ENCODE peak calls at places on chromosomes 2 and 18, in four cellular contexts. N is HepG2, E is SK-N-SH, M is GM12878. H is an unnamed sample.

GRCh38 chr2:95670686-95671085 is 78.9 kb downstream of the TRIM43 start:
- DNase-seq in N (no peak), E (no peak), M (no peak), H (no peak)

GRCh38 chr2:119424284-119425118 is 7.2 kb upstream of the TMEM37 start:
- DNase-seq in N (no peak), E (no peak), M (no peak), H (no peak)

GRCh38 chr2:152505495-152505906 is 170.5 kb downstream of the FMNL2 start:
- DNase-seq in N (no peak), E (no peak), M (peak; percentile 35), H (peak; percentile 76)

GRCh38 chr2:10647451-10647850 is 42.3 kb downstream of the NOL10 start:
- DNase-seq in N (no peak), E (no peak), M (no peak), H (no peak)

GRCh38 chr2:8525582-8526402 is 156.1 kb upstream of the ID2 start:
- DNase-seq in N (peak; percentile 92), E (peak; percentile 79), M (peak; percentile 90), H (peak; percentile 97)

GRCh38 chr2:102418421-102418961 is 4.5 kb upstream of the IL18RAP start:
- DNase-seq in N (no peak), E (no peak), M (no peak), H (no peak)

GRCh38 chr2:71291398-71291797 is 40.2 kb upstream of the ZNF638 start:
- DNase-seq in N (no peak), E (no peak), M (no peak), H (no peak)

GRCh38 chr2:241132549-241133435 is 16.5 kb downstream of the PASK start:
- DNase-seq in N (no peak), E (no peak), M (no peak), H (no peak)

GRCh38 chr18:12359515-12359927 is 17.5 kb downstream of the AFG3L2 start:
- DNase-seq in N (no peak), E (no peak), M (no peak), H (no peak)

GRCh38 chr2:124804014-124804940 is 779.2 kb downstream of the CNTNAP5 start:
- DNase-seq in N (peak; percentile 69), E (peak; percentile 48), M (peak; percentile 12), H (peak; percentile 52)

GRCh38 chr2:9071032-9071431 is 67.5 kb upstream of the MBOAT2 start:
- DNase-seq in N (peak; percentile 42), E (no peak), M (no peak), H (peak; percentile 46)

GRCh38 chr2:126643431-126643830 is 12.5 kb upstream of the GYPC start:
- DNase-seq in N (no peak), E (no peak), M (no peak), H (no peak)

GRCh38 chr2:203534486-203535077 is 519 bp downstream of the RAPH1 start:
- DNase-seq in N (peak; percentile 12), E (peak; percentile 87), M (no peak), H (no peak)

GRCh38 chr2:143205106-143205764 is 76.0 kb downstream of the ARHGAP15 start:
- DNase-seq in N (peak; percentile 23), E (no peak), M (no peak), H (no peak)

GRCh38 chr2:65429799-65430514 is 2.4 kb downstream of the SPRED2 start:
- DNase-seq in N (no peak), E (no peak), M (no peak), H (no peak)

GRCh38 chr2:128424806-128425205 is 106.1 kb upstream of the HS6ST1 start:
- DNase-seq in N (no peak), E (peak; percentile 84), M (no peak), H (no peak)

GRCh38 chr2:128425216-128425615 is 106.5 kb upstream of the HS6ST1 start:
- DNase-seq in N (no peak), E (no peak), M (no peak), H (no peak)

GRCh38 chr2:128424406-128424805 is 105.7 kb upstream of the HS6ST1 start:
- DNase-seq in N (no peak), E (no peak), M (no peak), H (no peak)

GRCh38 chr2:128422571-128422970 is 103.9 kb upstream of the HS6ST1 start:
- DNase-seq in N (no peak), E (no peak), M (no peak), H (no peak)

DNA sequence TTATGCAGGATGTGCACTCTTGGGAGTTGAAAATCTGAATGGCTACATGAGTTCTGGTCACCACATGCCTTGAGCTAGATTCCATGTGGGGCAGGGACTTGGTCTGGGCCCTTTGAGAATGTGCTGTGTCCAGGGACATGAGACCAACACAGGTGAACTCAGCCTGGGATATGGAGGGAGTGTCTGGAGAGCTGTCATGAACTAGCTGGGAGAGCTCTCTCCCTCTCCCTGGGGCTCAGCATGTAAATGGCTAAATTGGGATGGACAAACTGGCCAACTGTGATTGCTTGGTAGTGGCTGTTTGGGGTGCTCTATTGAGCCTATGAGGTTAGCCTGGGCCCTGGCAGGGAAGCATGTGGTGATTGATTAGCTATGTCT is 105.1 kb upstream of the HS6ST1 start:
- DNase-seq in N (no peak), E (no peak), M (no peak), H (no peak)
- TF ChIP-seq MAX in N (no peak), E (no peak), M (no peak), H (no peak)

GRCh38 chr18:28439870-28440269 is 262.9 kb upstream of the CDH2 start:
- DNase-seq in N (no peak), E (no peak), M (no peak), H (no peak)
- TF ChIP-seq FOXM1 in N (no peak), E (no peak), M (no peak), H (no peak)

GRCh38 chr2:239544846-239545465 is 144.1 kb upstream of the HDAC4 start:
- DNase-seq in N (no peak), E (no peak), M (no peak), H (no peak)
- TF ChIP-seq MAX in N (no peak), E (no peak), M (no peak), H (no peak)

GRCh38 chr2:232600053-232600773 is 33.2 kb upstream of the EFHD1 start:
- DNase-seq in N (no peak), E (no peak), M (no peak), H (no peak)
- TF ChIP-seq FOXM1 in N (no peak), E (no peak), M (no peak), H (no peak)

H was measured in K562.